ENCODE peak calls at places on chromosomes 3 and 15, in nine cellular contexts. One of them, this sample, is unnamed.

GRCh38 chr15:28022961-28023360 is 76.2 kb downstream of the OCA2 start:
- DNase-seq in Peyer's patch: no peak
- DNase-seq in lower lobe of right lung: no peak
- DNase-seq in stomach: no peak
- DNase-seq in cardiac fibroblast: no peak
- DNase-seq in endodermal cell: no peak
- DNase-seq in GM12864: no peak
- DNase-seq in heart left ventricle: no peak
- DNase-seq in cardiac muscle cell: no peak
- DNase-seq in this sample: no peak

GRCh38 chr15:81786776-81787175 is 259.0 kb downstream of the MEX3B start:
- DNase-seq in Peyer's patch: no peak
- DNase-seq in lower lobe of right lung: no peak
- DNase-seq in stomach: no peak
- DNase-seq in cardiac fibroblast: no peak
- DNase-seq in endodermal cell: no peak
- DNase-seq in GM12864: no peak
- DNase-seq in heart left ventricle: no peak
- DNase-seq in cardiac muscle cell: no peak
- DNase-seq in this sample: no peak

GRCh38 chr3:54341811-54342210 is 219.5 kb downstream of the CACNA2D3 start:
- DNase-seq in Peyer's patch: no peak
- DNase-seq in lower lobe of right lung: no peak
- DNase-seq in stomach: no peak
- DNase-seq in cardiac fibroblast: no peak
- DNase-seq in endodermal cell: no peak
- DNase-seq in GM12864: no peak
- DNase-seq in heart left ventricle: no peak
- DNase-seq in cardiac muscle cell: no peak
- DNase-seq in this sample: no peak

GRCh38 chr3:11755276-11755675 is 91.4 kb downstream of the TAMM41 start:
- DNase-seq in Peyer's patch: no peak
- DNase-seq in lower lobe of right lung: no peak
- DNase-seq in stomach: no peak
- DNase-seq in cardiac fibroblast: no peak
- DNase-seq in endodermal cell: peak; percentile 52
- DNase-seq in GM12864: no peak
- DNase-seq in heart left ventricle: no peak
- DNase-seq in cardiac muscle cell: no peak
- DNase-seq in this sample: no peak

GRCh38 chr15:99029358-99029871 is 21.8 kb upstream of the PGPEP1L start:
- DNase-seq in Peyer's patch: no peak
- DNase-seq in lower lobe of right lung: no peak
- DNase-seq in stomach: no peak
- DNase-seq in cardiac fibroblast: peak; percentile 10
- DNase-seq in endodermal cell: no peak
- DNase-seq in GM12864: no peak
- DNase-seq in heart left ventricle: no peak
- DNase-seq in cardiac muscle cell: no peak
- DNase-seq in this sample: no peak

GRCh38 chr15:62135532-62136134 is 29.5 kb downstream of the C2CD4B start:
- DNase-seq in Peyer's patch: no peak
- DNase-seq in lower lobe of right lung: no peak
- DNase-seq in stomach: peak; percentile 50
- DNase-seq in cardiac fibroblast: peak; percentile 75
- DNase-seq in endodermal cell: no peak
- DNase-seq in GM12864: no peak
- DNase-seq in heart left ventricle: no peak
- DNase-seq in cardiac muscle cell: no peak
- DNase-seq in this sample: peak; percentile 35

GRCh38 chr15:100032358-100033080 is 299.3 kb upstream of the LYSMD4 start:
- DNase-seq in Peyer's patch: no peak
- DNase-seq in lower lobe of right lung: no peak
- DNase-seq in stomach: no peak
- DNase-seq in cardiac fibroblast: peak; percentile 8
- DNase-seq in endodermal cell: peak; percentile 7
- DNase-seq in GM12864: no peak
- DNase-seq in heart left ventricle: no peak
- DNase-seq in cardiac muscle cell: no peak
- DNase-seq in this sample: no peak

GRCh38 chr3:175857666-175858270 is 998.6 kb downstream of the NAALADL2 start:
- DNase-seq in Peyer's patch: no peak
- DNase-seq in lower lobe of right lung: no peak
- DNase-seq in stomach: no peak
- DNase-seq in cardiac fibroblast: no peak
- DNase-seq in endodermal cell: no peak
- DNase-seq in GM12864: no peak
- DNase-seq in heart left ventricle: no peak
- DNase-seq in cardiac muscle cell: no peak
- DNase-seq in this sample: no peak

GRCh38 chr3:196108075-196108743 is 26.3 kb upstream of the TFRC start:
- DNase-seq in Peyer's patch: peak; percentile 83
- DNase-seq in lower lobe of right lung: no peak
- DNase-seq in stomach: peak; percentile 41
- DNase-seq in cardiac fibroblast: no peak
- DNase-seq in endodermal cell: peak; percentile 83
- DNase-seq in GM12864: no peak
- DNase-seq in heart left ventricle: no peak
- DNase-seq in cardiac muscle cell: peak; percentile 14
- DNase-seq in this sample: no peak

GRCh38 chr3:4994823-4995499 is 15.7 kb downstream of the BHLHE40 start:
- DNase-seq in Peyer's patch: peak; percentile 49
- DNase-seq in lower lobe of right lung: no peak
- DNase-seq in stomach: peak; percentile 59
- DNase-seq in cardiac fibroblast: peak; percentile 98
- DNase-seq in endodermal cell: peak; percentile 72
- DNase-seq in GM12864: no peak
- DNase-seq in heart left ventricle: peak; percentile 76
- DNase-seq in cardiac muscle cell: no peak
- DNase-seq in this sample: peak; percentile 95

GRCh38 chr3:31952205-31952604 is 28.9 kb downstream of the OSBPL10 start:
- DNase-seq in Peyer's patch: peak; percentile 85
- DNase-seq in lower lobe of right lung: no peak
- DNase-seq in stomach: no peak
- DNase-seq in cardiac fibroblast: no peak
- DNase-seq in endodermal cell: no peak
- DNase-seq in GM12864: peak; percentile 72
- DNase-seq in heart left ventricle: no peak
- DNase-seq in cardiac muscle cell: no peak
- DNase-seq in this sample: no peak

GRCh38 chr3:31953091-31953490 is 28.0 kb downstream of the OSBPL10 start:
- DNase-seq in Peyer's patch: peak; percentile 57
- DNase-seq in lower lobe of right lung: no peak
- DNase-seq in stomach: no peak
- DNase-seq in cardiac fibroblast: no peak
- DNase-seq in endodermal cell: no peak
- DNase-seq in GM12864: no peak
- DNase-seq in heart left ventricle: no peak
- DNase-seq in cardiac muscle cell: no peak
- DNase-seq in this sample: no peak

GRCh38 chr3:31955581-31955980 is 25.5 kb downstream of the OSBPL10 start:
- DNase-seq in Peyer's patch: no peak
- DNase-seq in lower lobe of right lung: no peak
- DNase-seq in stomach: no peak
- DNase-seq in cardiac fibroblast: no peak
- DNase-seq in endodermal cell: no peak
- DNase-seq in GM12864: no peak
- DNase-seq in heart left ventricle: no peak
- DNase-seq in cardiac muscle cell: no peak
- DNase-seq in this sample: no peak

GRCh38 chr3:31957106-31957505 is 24.0 kb downstream of the OSBPL10 start:
- DNase-seq in Peyer's patch: no peak
- DNase-seq in lower lobe of right lung: no peak
- DNase-seq in stomach: no peak
- DNase-seq in cardiac fibroblast: peak; percentile 71
- DNase-seq in endodermal cell: no peak
- DNase-seq in GM12864: no peak
- DNase-seq in heart left ventricle: no peak
- DNase-seq in cardiac muscle cell: no peak
- DNase-seq in this sample: peak; percentile 70

DNA sequence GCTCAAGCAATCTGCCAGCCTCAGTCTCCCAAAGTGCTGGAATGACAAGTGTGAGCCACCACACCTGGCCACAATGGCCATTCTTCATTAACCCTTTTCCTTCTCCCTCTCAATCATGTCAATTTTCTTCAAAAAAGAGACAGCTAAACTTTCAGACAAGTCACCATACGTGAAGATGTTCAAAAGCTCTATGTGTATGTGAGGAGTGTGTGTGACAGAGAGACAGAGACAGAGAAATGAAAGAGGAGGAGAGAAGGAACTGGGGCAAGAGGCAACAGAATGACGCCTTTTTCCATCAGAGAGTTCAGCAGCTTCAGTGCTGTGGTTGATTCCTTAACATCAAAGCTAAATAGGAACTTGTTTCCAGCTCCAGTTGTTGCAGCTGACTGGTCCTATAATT is 27.4 kb downstream of the OSBPL10 start:
- DNase-seq in Peyer's patch: no peak
- DNase-seq in lower lobe of right lung: no peak
- DNase-seq in stomach: no peak
- DNase-seq in cardiac fibroblast: no peak
- DNase-seq in endodermal cell: no peak
- DNase-seq in GM12864: no peak
- DNase-seq in heart left ventricle: no peak
- DNase-seq in cardiac muscle cell: no peak
- DNase-seq in this sample: no peak
- H3K4me3 ChIP-seq in Peyer's patch: no peak overlapping the region
- H3K4me3 ChIP-seq in lower lobe of right lung: no peak overlapping the region
- H3K4me3 ChIP-seq in stomach: no peak overlapping the region
- H3K4me3 ChIP-seq in cardiac fibroblast: no peak overlapping the region
- H3K4me3 ChIP-seq in endodermal cell: no peak overlapping the region
- H3K4me3 ChIP-seq in GM12864: no peak overlapping the region
- H3K4me3 ChIP-seq in heart left ventricle: no peak overlapping the region
- H3K4me3 ChIP-seq in cardiac muscle cell: no peak overlapping the region
- H3K4me3 ChIP-seq in this sample: no peak overlapping the region

GRCh38 chr3:17905996-17906395 is 163.6 kb upstream of the TBC1D5 start:
- DNase-seq in Peyer's patch: no peak
- DNase-seq in lower lobe of right lung: no peak
- DNase-seq in stomach: no peak
- DNase-seq in cardiac fibroblast: no peak
- DNase-seq in endodermal cell: no peak
- DNase-seq in GM12864: no peak
- DNase-seq in heart left ventricle: no peak
- DNase-seq in cardiac muscle cell: no peak
- DNase-seq in this sample: no peak
- TF ChIP-seq CTCF in Peyer's patch: no peak
- TF ChIP-seq CTCF in lower lobe of right lung: no peak
- TF ChIP-seq CTCF in stomach: no peak
- TF ChIP-seq CTCF in cardiac fibroblast: no peak
- TF ChIP-seq CTCF in endodermal cell: no peak
- TF ChIP-seq CTCF in GM12864: no peak
- TF ChIP-seq CTCF in heart left ventricle: no peak
- TF ChIP-seq CTCF in cardiac muscle cell: no peak
- TF ChIP-seq CTCF in this sample: no peak

GRCh38 chr15:69385831-69386230 is 28.3 kb upstream of the KIF23 start:
- DNase-seq in Peyer's patch: no peak
- DNase-seq in lower lobe of right lung: no peak
- DNase-seq in stomach: no peak
- DNase-seq in cardiac fibroblast: no peak
- DNase-seq in endodermal cell: no peak
- DNase-seq in GM12864: no peak
- DNase-seq in heart left ventricle: no peak
- DNase-seq in cardiac muscle cell: no peak
- DNase-seq in this sample: no peak
- H3K4me3 ChIP-seq in Peyer's patch: no peak overlapping the region
- H3K4me3 ChIP-seq in lower lobe of right lung: no peak overlapping the region
- H3K4me3 ChIP-seq in stomach: no peak overlapping the region
- H3K4me3 ChIP-seq in cardiac fibroblast: no peak overlapping the region
- H3K4me3 ChIP-seq in endodermal cell: no peak overlapping the region
- H3K4me3 ChIP-seq in GM12864: no peak overlapping the region
- H3K4me3 ChIP-seq in heart left ventricle: no peak overlapping the region
- H3K4me3 ChIP-seq in cardiac muscle cell: no peak overlapping the region
- H3K4me3 ChIP-seq in this sample: no peak overlapping the region

GRCh38 chr3:49674491-49674983 is 386 bp downstream of the APEH start:
- DNase-seq in Peyer's patch: no peak
- DNase-seq in lower lobe of right lung: no peak
- DNase-seq in stomach: no peak
- DNase-seq in cardiac fibroblast: no peak
- DNase-seq in endodermal cell: no peak
- DNase-seq in GM12864: no peak
- DNase-seq in heart left ventricle: no peak
- DNase-seq in cardiac muscle cell: no peak
- DNase-seq in this sample: no peak
- TF ChIP-seq CTCF in Peyer's patch: no peak
- TF ChIP-seq CTCF in lower lobe of right lung: no peak
- TF ChIP-seq CTCF in stomach: no peak
- TF ChIP-seq CTCF in cardiac fibroblast: no peak
- TF ChIP-seq CTCF in endodermal cell: no peak
- TF ChIP-seq CTCF in GM12864: no peak
- TF ChIP-seq CTCF in heart left ventricle: no peak
- TF ChIP-seq CTCF in cardiac muscle cell: no peak
- TF ChIP-seq CTCF in this sample: no peak